ENCODE peak calls at places on chromosomes 13 and 19, in six cellular contexts. S is A549, Y is SK-N-SH, B is GM12878, G is H1, I is HepG2. P is an unnamed sample.

GRCh38 chr19:46618670-46619231 is 6.1 kb downstream of the PTGIR start:
- DNase-seq in S (no peak), Y (peak), B (peak), G (no peak), I (no peak), P (no peak)

GRCh38 chr13:34065915-34066314 is 248.0 kb downstream of the RFC3 start:
- DNase-seq in S (no peak), Y (no peak), B (no peak), G (no peak), I (no peak), P (no peak)

GRCh38 chr19:13068064-13068807 is 34.4 kb downstream of the LYL1 start:
- DNase-seq in S (no peak), Y (no peak), B (no peak), G (no peak), I (no peak), P (peak)

GRCh38 chr13:66581691-66582090 is 648.4 kb downstream of the PCDH9 start:
- DNase-seq in S (no peak), Y (no peak), B (no peak), G (no peak), I (no peak), P (no peak)

GRCh38 chr13:98503175-98504028 is 73.5 kb downstream of the STK24 start:
- DNase-seq in S (no peak), Y (no peak), B (no peak), G (no peak), I (no peak), P (peak)

GRCh38 chr13:51955281-51955771 is 55.9 kb downstream of the ATP7B start:
- DNase-seq in S (no peak), Y (no peak), B (no peak), G (no peak), I (no peak), P (peak)

GRCh38 chr19:38784224-38784623 is 4.8 kb upstream of the LGALS7B start:
- DNase-seq in S (peak), Y (no peak), B (no peak), G (no peak), I (peak), P (no peak)

GRCh38 chr19:18542936-18543813 is at the start of gene FKBP8:
- DNase-seq in S (peak), Y (peak), B (no peak), G (peak), I (peak), P (peak)

GRCh38 chr19:45151821-45152503 is 8.8 kb downstream of the NKPD1 start:
- DNase-seq in S (no peak), Y (no peak), B (no peak), G (no peak), I (no peak), P (no peak)

GRCh38 chr19:19176950-19177349 is 6.9 kb upstream of the MEF2B start:
- DNase-seq in S (no peak), Y (no peak), B (no peak), G (no peak), I (no peak), P (peak)

GRCh38 chr19:41426116-41426841 is 895 bp downstream of the B3GNT8 start:
- DNase-seq in S (no peak), Y (no peak), B (no peak), G (no peak), I (no peak), P (no peak)

GRCh38 chr19:41428481-41428859 is 1.3 kb upstream of the B3GNT8 start:
- DNase-seq in S (no peak), Y (no peak), B (no peak), G (no peak), I (no peak), P (no peak)

GRCh38 chr19:41426952-41427646 is at the start of gene B3GNT8:
- DNase-seq in S (no peak), Y (peak), B (no peak), G (peak), I (peak), P (peak)

GRCh38 chr19:41425174-41426115 is 1.7 kb downstream of the B3GNT8 start:
- DNase-seq in S (no peak), Y (no peak), B (no peak), G (no peak), I (no peak), P (no peak)

DNA sequence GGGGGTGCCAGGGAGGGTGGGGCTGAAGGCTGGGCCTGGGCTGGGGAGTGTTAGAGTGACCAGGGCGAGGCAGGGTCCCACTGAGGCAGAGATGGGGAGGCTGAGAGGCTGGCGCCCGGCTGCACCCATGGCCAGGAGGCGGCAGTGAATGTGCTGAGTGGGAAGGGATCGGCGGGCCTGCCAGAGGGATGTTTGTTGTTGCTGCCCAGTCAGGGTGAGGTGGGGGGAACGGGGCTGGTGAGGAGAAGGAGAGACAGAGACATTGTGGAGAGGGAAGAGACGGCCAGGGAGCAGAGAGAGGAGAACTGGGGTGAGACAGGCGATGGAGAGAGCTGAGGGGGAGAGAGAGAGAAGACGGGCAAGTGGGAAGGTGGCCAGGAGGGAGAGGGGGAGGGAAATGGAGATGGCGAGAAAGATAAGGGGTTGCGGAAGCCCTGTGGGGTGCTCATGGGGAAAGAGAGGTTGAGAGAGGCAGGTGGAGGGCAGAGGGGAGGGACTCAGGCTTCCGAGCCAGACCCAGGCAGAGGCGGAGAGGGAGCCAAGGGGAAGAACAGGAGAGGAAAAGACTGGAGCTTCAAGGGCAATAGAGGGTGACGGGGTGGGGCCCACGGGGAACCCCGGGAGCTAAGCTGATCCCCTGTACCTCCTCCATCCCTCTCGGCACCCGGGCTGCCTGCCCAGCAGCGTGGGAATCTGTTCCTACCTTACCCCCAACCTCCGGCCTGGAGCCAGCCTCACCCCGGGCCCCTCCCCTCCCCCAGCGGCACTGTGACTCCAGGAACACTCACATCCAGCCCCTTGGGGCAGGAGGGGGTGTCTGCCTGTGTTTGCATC is 690 bp upstream of the B3GNT8 start:
- DNase-seq in S (no peak), Y (peak), B (no peak), G (no peak), I (no peak), P (peak)
- H3K4me3 ChIP-seq in S (no peak), Y (no peak), B (peak), G (peak), I (peak), P (peak)

DNA sequence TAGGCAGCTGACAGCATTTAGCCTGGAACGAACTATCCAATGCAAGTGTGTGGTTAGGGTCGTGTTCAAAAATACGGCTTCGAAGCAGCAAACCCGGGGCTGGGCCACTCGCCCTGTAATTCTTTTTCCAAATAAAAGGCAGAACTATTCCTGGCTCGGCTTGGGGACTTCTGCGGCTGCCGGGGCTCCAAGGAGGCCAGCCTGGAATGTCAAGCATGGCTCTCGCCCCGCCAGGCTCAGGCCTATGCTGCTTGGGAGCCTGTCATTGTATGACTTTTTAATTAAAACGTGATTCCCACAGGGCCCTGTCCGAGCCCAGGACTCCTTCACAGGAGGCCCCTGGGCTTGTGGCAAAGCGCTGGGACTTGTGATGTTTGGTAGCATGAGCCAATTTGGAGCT is 51.6 kb upstream of the KLF2 start:
- DNase-seq in S (no peak), Y (no peak), B (no peak), G (no peak), I (no peak), P (no peak)
- TF ChIP-seq CHD2 in S (no peak), Y (no peak), B (no peak), G (no peak), I (no peak), P (no peak)

DNA sequence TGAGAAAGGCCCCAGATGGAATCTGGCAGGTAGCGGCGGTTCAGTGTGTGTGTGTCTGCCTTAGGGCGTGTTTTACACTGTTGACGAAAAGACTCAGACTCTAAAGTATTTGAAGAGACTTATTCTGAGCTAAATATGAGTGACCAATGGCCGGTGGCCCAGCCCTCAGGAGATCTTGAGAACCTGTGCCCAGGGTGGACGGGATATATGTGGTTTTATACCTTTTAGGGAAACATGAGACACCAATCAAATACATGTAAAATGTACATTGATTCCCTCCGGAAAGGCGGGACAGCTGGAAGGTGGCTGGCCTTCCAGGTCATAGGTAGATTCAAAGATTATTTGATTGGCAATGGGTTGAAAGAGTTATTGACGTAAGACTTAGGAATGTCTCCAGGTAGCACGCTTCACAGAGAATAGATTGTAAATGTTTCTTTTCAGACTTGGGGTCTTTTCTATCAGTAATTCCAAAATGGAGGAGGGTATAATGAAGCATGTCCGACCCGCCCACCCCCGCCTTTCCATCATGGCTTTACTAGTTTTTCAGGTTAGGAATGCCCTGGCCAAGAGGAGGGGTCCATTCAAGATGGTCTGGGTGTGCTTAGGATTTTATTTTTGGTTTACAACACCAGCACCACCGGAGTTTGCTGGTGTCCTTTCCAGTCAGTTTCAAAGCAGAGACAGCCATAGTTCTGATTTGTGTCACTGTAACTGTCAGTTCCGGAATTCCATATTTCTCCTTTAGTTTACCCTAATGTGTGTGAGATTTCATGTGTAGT is 1.0 kb upstream of the ZNF529 start:
- DNase-seq in S (no peak), Y (no peak), B (no peak), G (no peak), I (peak), P (peak)
- H3K4me3 ChIP-seq in S (peak), Y (peak), B (peak), G (peak), I (peak), P (peak)

GRCh38 chr19:35882074-35882832 is 13.9 kb downstream of the APLP1 start:
- DNase-seq in S (peak), Y (peak), B (peak), G (no peak), I (peak), P (peak)

GRCh38 chr19:35883920-35884319 is 15.5 kb downstream of the APLP1 start:
- DNase-seq in S (no peak), Y (no peak), B (no peak), G (no peak), I (no peak), P (no peak)

GRCh38 chr19:35887197-35887596 is 13.1 kb downstream of the NFKBID start:
- DNase-seq in S (no peak), Y (no peak), B (no peak), G (no peak), I (no peak), P (no peak)

GRCh38 chr19:35885909-35886308 is 14.4 kb downstream of the NFKBID start:
- DNase-seq in S (no peak), Y (no peak), B (no peak), G (no peak), I (no peak), P (no peak)

GRCh38 chr19:35885225-35885624 is 15.1 kb downstream of the NFKBID start:
- DNase-seq in S (no peak), Y (no peak), B (no peak), G (no peak), I (no peak), P (no peak)
- TF ChIP-seq CHD2 in S (no peak), Y (no peak), B (no peak), G (no peak), I (no peak), P (no peak)

GRCh38 chr13:24744247-24744646 is 19.7 kb upstream of the RNF17 start:
- DNase-seq in S (no peak), Y (no peak), B (no peak), G (no peak), I (no peak), P (no peak)

GRCh38 chr13:24747248-24748151 is 16.5 kb upstream of the RNF17 start:
- DNase-seq in S (no peak), Y (no peak), B (no peak), G (no peak), I (no peak), P (no peak)

GRCh38 chr13:24745516-24745860 is 18.5 kb upstream of the RNF17 start:
- DNase-seq in S (no peak), Y (no peak), B (no peak), G (no peak), I (no peak), P (no peak)

GRCh38 chr13:24746618-24747247 is 17.2 kb upstream of the RNF17 start:
- DNase-seq in S (peak), Y (no peak), B (no peak), G (no peak), I (no peak), P (no peak)

GRCh38 chr13:24745861-24746617 is 17.9 kb upstream of the RNF17 start:
- DNase-seq in S (no peak), Y (no peak), B (no peak), G (no peak), I (no peak), P (no peak)
- H3K4me3 ChIP-seq in S (no peak), Y (no peak), B (no peak), G (peak), I (no peak), P (no peak)

DNA sequence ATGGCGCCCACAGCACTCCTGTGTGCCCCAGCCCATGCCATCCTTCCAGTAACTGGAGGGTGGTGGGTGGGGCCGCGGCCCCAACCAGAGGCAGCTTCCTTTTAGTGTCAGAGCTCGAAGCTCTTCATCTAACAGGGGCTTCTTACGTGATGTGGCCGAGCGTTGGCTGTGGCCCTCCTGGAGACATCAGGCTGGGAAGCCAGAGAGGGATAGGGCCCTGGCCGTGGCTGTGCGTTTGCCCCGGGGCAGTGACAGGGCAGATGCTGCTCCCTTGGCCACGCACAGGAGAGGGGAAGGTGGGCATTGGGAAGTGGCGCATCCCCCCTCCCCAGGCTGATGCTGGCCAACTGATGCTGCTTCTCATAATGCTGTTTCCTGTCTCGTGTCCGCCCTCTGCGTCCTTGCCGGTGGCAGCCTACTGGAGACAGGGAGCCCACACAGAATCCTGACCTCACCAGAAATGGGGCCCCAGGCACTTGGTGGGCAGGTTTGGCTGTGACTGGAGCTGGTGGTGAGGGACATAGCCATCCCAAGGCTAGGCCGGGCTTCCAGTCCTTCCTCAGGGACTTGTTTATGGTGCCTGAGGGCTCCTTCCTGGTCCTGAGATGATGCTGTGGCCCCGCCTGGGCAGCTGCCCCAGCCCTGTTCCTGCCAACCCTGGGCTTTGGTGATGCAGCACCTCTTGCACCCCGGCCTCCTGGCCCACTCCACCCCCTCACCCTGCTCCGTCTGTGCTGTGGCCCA is 34.3 kb downstream of the ATP4B start:
- DNase-seq in S (no peak), Y (no peak), B (no peak), G (no peak), I (no peak), P (no peak)
- TF ChIP-seq CHD2 in S (no peak), Y (no peak), B (no peak), G (no peak), I (no peak), P (no peak)

P was measured in K562.